ENCODE peak calls at places on chromosomes 1 and 21, in six cellular contexts. One of them, this sample, is unnamed.

GRCh38 chr1:110630770-110631663 is 24.9 kb upstream of the KCNA2 start:
- DNase-seq in T-helper 9 cell: peak; percentile 84
- DNase-seq in PC-9: peak; percentile 58
- DNase-seq in BE2C: peak; percentile 82
- DNase-seq in NCI-H2171 treated with DMSO at 0.1 percent for 48 hours: peak; percentile 69
- DNase-seq in substantia nigra: peak; percentile 49
- DNase-seq in this sample: no peak

GRCh38 chr1:202639500-202639899 is 70.8 kb downstream of the SYT2 start:
- DNase-seq in PC-9: no peak
- DNase-seq in substantia nigra: no peak
- DNase-seq in T-helper 9 cell: no peak
- DNase-seq in BE2C: no peak
- DNase-seq in NCI-H2171 treated with DMSO at 0.1 percent for 48 hours: no peak
- DNase-seq in this sample: no peak

GRCh38 chr1:27878038-27878437 is 5.7 kb downstream of the THEMIS2 start:
- DNase-seq in substantia nigra: no peak
- DNase-seq in BE2C: no peak
- DNase-seq in T-helper 9 cell: no peak
- DNase-seq in PC-9: no peak
- DNase-seq in NCI-H2171 treated with DMSO at 0.1 percent for 48 hours: no peak
- DNase-seq in this sample: no peak

GRCh38 chr21:31623664-31624063 is 35.8 kb upstream of the SOD1 start:
- DNase-seq in PC-9: no peak
- DNase-seq in substantia nigra: no peak
- DNase-seq in NCI-H2171 treated with DMSO at 0.1 percent for 48 hours: no peak
- DNase-seq in T-helper 9 cell: no peak
- DNase-seq in BE2C: no peak
- DNase-seq in this sample: no peak

GRCh38 chr1:216456682-216457081 is 33.4 kb upstream of the USH2A start:
- DNase-seq in NCI-H2171 treated with DMSO at 0.1 percent for 48 hours: no peak
- DNase-seq in substantia nigra: no peak
- DNase-seq in PC-9: no peak
- DNase-seq in BE2C: peak; percentile 87
- DNase-seq in T-helper 9 cell: no peak
- DNase-seq in this sample: peak; percentile 50

GRCh38 chr1:93522721-93523120 is 74.8 kb downstream of the FNBP1L start:
- DNase-seq in PC-9: no peak
- DNase-seq in substantia nigra: no peak
- DNase-seq in T-helper 9 cell: no peak
- DNase-seq in NCI-H2171 treated with DMSO at 0.1 percent for 48 hours: no peak
- DNase-seq in BE2C: no peak
- DNase-seq in this sample: no peak

GRCh38 chr1:38102576-38102975 is 56.0 kb upstream of the POU3F1 start:
- DNase-seq in T-helper 9 cell: no peak
- DNase-seq in PC-9: no peak
- DNase-seq in NCI-H2171 treated with DMSO at 0.1 percent for 48 hours: no peak
- DNase-seq in substantia nigra: no peak
- DNase-seq in BE2C: no peak
- DNase-seq in this sample: no peak

GRCh38 chr1:22804969-22805671 is 94.5 kb downstream of the EPHB2 start:
- DNase-seq in BE2C: no peak
- DNase-seq in NCI-H2171 treated with DMSO at 0.1 percent for 48 hours: no peak
- DNase-seq in substantia nigra: no peak
- DNase-seq in T-helper 9 cell: no peak
- DNase-seq in PC-9: no peak
- DNase-seq in this sample: no peak

GRCh38 chr1:180994262-180994661 is 28.4 kb downstream of the STX6 start:
- DNase-seq in T-helper 9 cell: no peak
- DNase-seq in NCI-H2171 treated with DMSO at 0.1 percent for 48 hours: no peak
- DNase-seq in PC-9: no peak
- DNase-seq in substantia nigra: no peak
- DNase-seq in BE2C: no peak
- DNase-seq in this sample: no peak

GRCh38 chr1:3907031-3907534 is 7.0 kb upstream of the C1orf174 start:
- DNase-seq in substantia nigra: no peak
- DNase-seq in T-helper 9 cell: no peak
- DNase-seq in BE2C: no peak
- DNase-seq in NCI-H2171 treated with DMSO at 0.1 percent for 48 hours: no peak
- DNase-seq in PC-9: no peak
- DNase-seq in this sample: no peak

GRCh38 chr1:195709821-195710220 is 898.4 kb downstream of the KCNT2 start:
- DNase-seq in BE2C: no peak
- DNase-seq in NCI-H2171 treated with DMSO at 0.1 percent for 48 hours: peak; percentile 77
- DNase-seq in substantia nigra: no peak
- DNase-seq in T-helper 9 cell: no peak
- DNase-seq in PC-9: no peak
- DNase-seq in this sample: no peak

GRCh38 chr1:1927751-1928150 is 8.7 kb upstream of the TMEM52 start:
- DNase-seq in T-helper 9 cell: no peak
- DNase-seq in BE2C: no peak
- DNase-seq in NCI-H2171 treated with DMSO at 0.1 percent for 48 hours: no peak
- DNase-seq in substantia nigra: no peak
- DNase-seq in PC-9: no peak
- DNase-seq in this sample: no peak

GRCh38 chr1:93140106-93140505 is 40.1 kb downstream of the TMED5 start:
- DNase-seq in BE2C: no peak
- DNase-seq in NCI-H2171 treated with DMSO at 0.1 percent for 48 hours: no peak
- DNase-seq in PC-9: no peak
- DNase-seq in T-helper 9 cell: no peak
- DNase-seq in substantia nigra: no peak
- DNase-seq in this sample: no peak

GRCh38 chr21:33490991-33491372 is 534 bp downstream of the DNAJC28 start:
- DNase-seq in substantia nigra: no peak
- DNase-seq in NCI-H2171 treated with DMSO at 0.1 percent for 48 hours: no peak
- DNase-seq in BE2C: no peak
- DNase-seq in T-helper 9 cell: no peak
- DNase-seq in PC-9: no peak
- DNase-seq in this sample: no peak

This sample was measured in epithelial cell of prostate.